ENCODE peak calls at places on chromosome 1, in four cellular contexts. One of them, this sample, is unnamed.

GRCh38 chr1:182086620-182087019 is 25.1 kb upstream of the ZNF648 start:
- DNase-seq in brain microvascular endothelial cell: no peak
- DNase-seq in left ventricle myocardium inferior: no peak
- DNase-seq in GM13976: no peak
- DNase-seq in this sample: no peak

GRCh38 chr1:53957231-53957818 is 11.2 kb downstream of the LRRC42 start:
- DNase-seq in brain microvascular endothelial cell: no peak
- DNase-seq in left ventricle myocardium inferior: no peak
- DNase-seq in GM13976: no peak
- DNase-seq in this sample: no peak

GRCh38 chr1:4700801-4701200 is 46.4 kb downstream of the AJAP1 start:
- DNase-seq in brain microvascular endothelial cell: no peak
- DNase-seq in left ventricle myocardium inferior: no peak
- DNase-seq in GM13976: no peak
- DNase-seq in this sample: no peak

GRCh38 chr1:44717196-44717595 is 13.8 kb downstream of the RNU5D-1 start:
- DNase-seq in brain microvascular endothelial cell: no peak
- DNase-seq in left ventricle myocardium inferior: no peak
- DNase-seq in GM13976: no peak
- DNase-seq in this sample: no peak

GRCh38 chr1:160398823-160399222 is 1.5 kb upstream of the VANGL2 start:
- DNase-seq in brain microvascular endothelial cell: no peak
- DNase-seq in left ventricle myocardium inferior: no peak
- DNase-seq in GM13976: no peak
- DNase-seq in this sample: no peak

GRCh38 chr1:41712687-41713086 is 206.0 kb downstream of the HIVEP3 start:
- DNase-seq in brain microvascular endothelial cell: no peak
- DNase-seq in left ventricle myocardium inferior: peak
- DNase-seq in GM13976: no peak
- DNase-seq in this sample: no peak

GRCh38 chr1:46501528-46501927 is 11.9 kb downstream of the DMBX1 start:
- DNase-seq in brain microvascular endothelial cell: no peak
- DNase-seq in left ventricle myocardium inferior: no peak
- DNase-seq in GM13976: no peak
- DNase-seq in this sample: no peak

GRCh38 chr1:54973205-54973921 is 7.1 kb upstream of the TMEM61 start:
- DNase-seq in brain microvascular endothelial cell: peak
- DNase-seq in left ventricle myocardium inferior: peak
- DNase-seq in GM13976: no peak
- DNase-seq in this sample: no peak

GRCh38 chr1:35320937-35321336 is 52.4 kb downstream of the ZMYM4 start:
- DNase-seq in brain microvascular endothelial cell: no peak
- DNase-seq in left ventricle myocardium inferior: no peak
- DNase-seq in GM13976: no peak
- DNase-seq in this sample: no peak

GRCh38 chr1:196545239-196545638 is 63.0 kb downstream of the KCNT2 start:
- DNase-seq in brain microvascular endothelial cell: no peak
- DNase-seq in left ventricle myocardium inferior: no peak
- DNase-seq in GM13976: no peak
- DNase-seq in this sample: no peak

GRCh38 chr1:19435181-19435580 is 50.2 kb downstream of the CAPZB start:
- DNase-seq in brain microvascular endothelial cell: no peak
- DNase-seq in left ventricle myocardium inferior: no peak
- DNase-seq in GM13976: no peak
- DNase-seq in this sample: no peak

GRCh38 chr1:206905295-206906164 is 8.3 kb downstream of the IL24 start:
- DNase-seq in brain microvascular endothelial cell: peak
- DNase-seq in left ventricle myocardium inferior: no peak
- DNase-seq in GM13976: no peak
- DNase-seq in this sample: no peak

GRCh38 chr1:5747428-5748285 is 244.6 kb downstream of the NPHP4 start:
- DNase-seq in brain microvascular endothelial cell: no peak
- DNase-seq in left ventricle myocardium inferior: no peak
- DNase-seq in GM13976: no peak
- DNase-seq in this sample: no peak

GRCh38 chr1:55580845-55581332 is 365.7 kb upstream of the USP24 start:
- DNase-seq in brain microvascular endothelial cell: peak
- DNase-seq in left ventricle myocardium inferior: no peak
- DNase-seq in GM13976: no peak
- DNase-seq in this sample: no peak

GRCh38 chr1:15246960-15247614 is at the start of gene FHAD1:
- DNase-seq in brain microvascular endothelial cell: peak
- DNase-seq in left ventricle myocardium inferior: peak
- DNase-seq in GM13976: peak
- DNase-seq in this sample: no peak

DNA sequence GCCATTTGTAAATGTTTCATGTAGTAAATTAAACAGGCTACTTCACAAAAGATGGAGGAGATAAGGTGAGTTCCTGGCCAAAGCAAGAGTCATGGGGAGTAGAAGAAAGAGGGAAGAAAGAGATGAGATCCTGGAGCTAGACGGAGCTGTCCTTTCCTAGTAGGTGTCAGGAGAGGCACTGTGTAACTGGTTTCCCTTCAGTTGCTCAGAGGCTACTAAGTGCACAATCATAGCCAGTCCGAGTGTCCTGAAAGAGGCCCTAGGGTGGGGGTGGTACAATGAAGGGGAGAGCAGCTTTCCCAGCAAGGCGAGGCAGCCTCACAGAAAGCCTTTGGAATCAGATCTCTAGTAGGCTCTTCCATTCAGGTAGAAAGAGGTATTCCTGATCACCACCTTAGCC is 390.9 kb downstream of the KCNH1 start:
- DNase-seq in brain microvascular endothelial cell: no peak
- DNase-seq in left ventricle myocardium inferior: no peak
- DNase-seq in GM13976: no peak
- DNase-seq in this sample: no peak
- TF ChIP-seq CTCF in brain microvascular endothelial cell: peak
- TF ChIP-seq CTCF in left ventricle myocardium inferior: no peak
- TF ChIP-seq CTCF in GM13976: no peak
- TF ChIP-seq CTCF in this sample: no peak

GRCh38 chr1:68376441-68376840 is 73.3 kb downstream of the RPE65 start:
- DNase-seq in brain microvascular endothelial cell: no peak
- DNase-seq in left ventricle myocardium inferior: no peak
- DNase-seq in GM13976: no peak
- DNase-seq in this sample: no peak

GRCh38 chr1:68370101-68370915 is 79.4 kb downstream of the RPE65 start:
- DNase-seq in brain microvascular endothelial cell: no peak
- DNase-seq in left ventricle myocardium inferior: no peak
- DNase-seq in GM13976: no peak
- DNase-seq in this sample: no peak

GRCh38 chr1:68375919-68376318 is 73.8 kb downstream of the RPE65 start:
- DNase-seq in brain microvascular endothelial cell: peak
- DNase-seq in left ventricle myocardium inferior: no peak
- DNase-seq in GM13976: no peak
- DNase-seq in this sample: no peak

GRCh38 chr1:68373173-68373572 is 76.6 kb downstream of the RPE65 start:
- DNase-seq in brain microvascular endothelial cell: no peak
- DNase-seq in left ventricle myocardium inferior: no peak
- DNase-seq in GM13976: no peak
- DNase-seq in this sample: no peak

DNA sequence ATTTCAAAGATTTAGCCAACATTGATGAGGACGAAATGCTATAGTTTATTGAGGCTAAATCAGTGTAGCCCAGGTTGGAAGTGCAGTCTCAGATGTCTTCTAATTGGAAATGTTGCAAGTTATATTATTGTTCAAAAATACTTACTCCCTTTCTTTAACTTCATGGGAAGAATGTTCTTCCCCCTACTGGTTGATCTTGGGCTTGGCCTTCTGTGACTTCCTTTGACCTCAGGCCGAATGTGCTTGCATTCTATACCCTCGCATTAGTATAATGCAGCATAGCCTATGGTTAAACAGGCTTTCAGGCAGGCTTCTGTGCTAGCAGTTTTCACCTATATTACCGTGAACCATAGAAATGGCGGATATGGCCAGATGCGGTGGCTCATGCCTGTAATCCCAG is 77.3 kb downstream of the RPE65 start:
- DNase-seq in brain microvascular endothelial cell: no peak
- DNase-seq in left ventricle myocardium inferior: no peak
- DNase-seq in GM13976: no peak
- DNase-seq in this sample: no peak
- TF ChIP-seq CTCF in brain microvascular endothelial cell: peak
- TF ChIP-seq CTCF in left ventricle myocardium inferior: no peak
- TF ChIP-seq CTCF in GM13976: no peak
- TF ChIP-seq CTCF in this sample: no peak

DNA sequence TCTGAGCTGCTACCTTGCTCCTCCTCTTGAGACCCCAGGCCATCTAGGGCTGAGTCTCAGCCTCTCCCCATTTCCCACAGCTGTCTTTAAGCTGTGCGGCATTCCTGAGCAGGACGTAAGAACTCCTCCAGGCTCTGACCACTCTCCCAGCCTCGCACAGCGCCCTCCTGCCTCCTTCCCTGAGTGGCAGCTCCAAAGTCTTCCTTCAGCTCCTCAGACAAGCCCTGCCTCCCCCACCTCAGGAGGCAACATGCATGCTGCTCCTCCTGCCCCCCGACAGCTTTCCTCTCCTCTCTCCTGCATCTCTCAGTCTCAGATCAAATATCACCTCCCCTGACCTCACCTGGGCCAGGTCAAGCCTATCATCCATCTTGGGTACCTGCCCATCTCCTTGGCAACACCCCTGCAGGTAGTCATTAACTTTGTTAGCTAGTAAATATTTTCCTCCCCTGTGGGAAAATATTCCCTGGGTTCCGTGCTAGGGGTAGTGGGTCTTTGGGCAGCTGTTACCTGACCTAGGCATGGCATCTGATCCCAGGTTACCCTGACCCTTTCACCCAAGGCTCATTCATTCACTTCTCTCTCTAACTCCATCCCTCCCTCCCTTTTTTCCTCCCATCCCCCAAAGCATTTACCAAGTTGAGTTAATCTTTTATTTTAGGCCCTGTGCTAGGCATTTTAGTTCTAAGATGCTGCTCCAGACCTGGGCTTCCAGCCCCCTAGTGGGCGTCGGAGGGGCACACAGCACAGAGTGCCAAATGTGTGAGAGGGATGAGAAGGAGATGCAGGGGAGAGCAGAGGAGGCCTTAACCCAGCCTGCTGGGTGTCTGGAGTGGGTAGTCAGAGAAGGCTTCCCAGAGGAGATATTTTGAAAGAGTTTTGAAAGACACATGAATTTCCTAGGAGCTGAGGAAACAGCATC is 419.9 kb downstream of the PTPRU start:
- DNase-seq in brain microvascular endothelial cell: no peak
- DNase-seq in left ventricle myocardium inferior: no peak
- DNase-seq in GM13976: no peak
- DNase-seq in this sample: no peak
- TF ChIP-seq CTCF in brain microvascular endothelial cell: peak
- TF ChIP-seq CTCF in left ventricle myocardium inferior: peak
- TF ChIP-seq CTCF in GM13976: no peak
- TF ChIP-seq CTCF in this sample: peak

DNA sequence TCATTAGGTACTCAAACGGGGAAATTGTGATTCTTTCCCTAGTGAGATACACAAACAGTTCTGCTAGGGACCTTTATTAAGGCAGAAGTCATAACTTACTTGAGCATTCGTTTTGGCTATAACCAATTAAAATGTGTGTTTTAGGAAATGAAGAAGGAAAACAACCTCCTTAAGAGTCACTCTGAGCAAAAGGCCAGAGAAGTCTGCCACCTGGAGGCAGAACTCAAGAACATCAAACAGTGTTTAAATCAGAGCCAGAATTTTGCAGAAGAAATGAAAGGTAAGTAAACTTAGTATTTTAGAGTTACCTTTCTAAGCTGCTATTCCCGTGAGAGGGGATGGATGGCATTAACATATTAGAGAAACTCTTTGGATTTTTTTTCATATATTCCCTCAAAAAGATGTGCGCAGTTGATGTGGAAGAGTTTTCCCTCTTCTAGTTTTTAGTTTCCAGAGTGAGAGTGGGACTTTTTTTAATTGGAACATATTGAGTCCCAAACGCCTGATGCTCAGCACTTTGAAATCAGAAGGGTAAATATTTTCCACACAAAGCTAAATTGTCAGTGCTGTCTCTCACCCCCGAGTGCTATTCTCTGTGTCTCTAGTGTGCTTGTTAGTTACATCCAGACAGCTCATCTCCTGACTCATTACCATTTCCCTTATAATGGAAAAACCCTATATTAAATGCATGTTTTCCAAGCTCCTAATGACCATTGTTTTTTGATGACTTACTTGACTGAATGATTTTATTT is 34.9 kb downstream of the CENPF start:
- DNase-seq in brain microvascular endothelial cell: peak
- DNase-seq in left ventricle myocardium inferior: no peak
- DNase-seq in GM13976: peak
- DNase-seq in this sample: no peak
- TF ChIP-seq CTCF in brain microvascular endothelial cell: peak
- TF ChIP-seq CTCF in left ventricle myocardium inferior: peak
- TF ChIP-seq CTCF in GM13976: peak
- TF ChIP-seq CTCF in this sample: peak

This sample was measured in D721Med.